ENCODE peak calls at places on chromosomes 16 and 17, in nine cellular contexts. Q is Daoy; C is dermis microvascular lymphatic vessel endothelial cell; R is stimulated activated CD8-positive, alpha-beta memory T cell treated with anti-CD3 and anti-CD28 coated beads, Interleukin-4, amount 100 ng/mL, for 1 hour; K is activated CD4-positive, alpha-beta T cell treated with anti-CD3 and anti-CD28 coated beads, Interleukin-2, amount 10 ng/mL, durations not matched to agents 7 days and 5 days; F is OCI-LY7; Z is T-cell; V is effector memory CD4-positive, alpha-beta T cell; T is mesothelial cell of epicardium. X is an unnamed sample.

GRCh38 chr17:44547625-44548297 is 9.5 kb upstream of the FZD2 start:
- DNase-seq in C (no peak), R (no peak), K (no peak), V (no peak), F (no peak), Z (no peak), T (no peak), Q (no peak), X (no peak)

GRCh38 chr16:90044111-90044551 is 24.9 kb upstream of the DBNDD1 start:
- DNase-seq in R (no peak), Z (no peak), K (no peak), Q (peak), F (no peak), C (no peak), V (no peak), T (no peak), X (no peak)

GRCh38 chr16:5412721-5413120 is 315.1 kb upstream of the EEF2KMT start:
- DNase-seq in Q (no peak), C (no peak), V (no peak), F (no peak), T (no peak), Z (no peak), K (no peak), R (no peak), X (no peak)

GRCh38 chr16:9258423-9259051 is 167.1 kb downstream of the HAPSTR1 start:
- DNase-seq in C (peak), V (no peak), T (no peak), K (peak), F (peak), R (no peak), Q (peak), Z (no peak), X (peak)

GRCh38 chr16:88533381-88533831 is 36.8 kb upstream of the ZC3H18 start:
- DNase-seq in R (no peak), K (no peak), Z (no peak), T (no peak), Q (peak), C (peak), F (no peak), V (no peak), X (peak)

GRCh38 chr16:3562914-3563480 is 14.2 kb downstream of the NLRC3 start:
- DNase-seq in F (no peak), K (no peak), Q (no peak), T (no peak), Z (no peak), R (no peak), C (no peak), V (no peak), X (no peak)

GRCh38 chr16:27720731-27721547 is 171.0 kb downstream of the KATNIP start:
- DNase-seq in K (no peak), F (no peak), Q (no peak), V (no peak), C (no peak), R (no peak), Z (no peak), T (no peak), X (peak)

GRCh38 chr17:83007504-83008475 is 71.6 kb upstream of the METRNL start:
- DNase-seq in Q (no peak), R (no peak), T (no peak), Z (no peak), V (no peak), F (no peak), C (no peak), K (no peak), X (no peak)

GRCh38 chr16:86201746-86202145 is 302.8 kb downstream of the IRF8 start:
- DNase-seq in K (no peak), C (no peak), R (no peak), Q (no peak), F (no peak), T (no peak), Z (no peak), V (no peak), X (no peak)

GRCh38 chr17:31571124-31571892 is 179.8 kb downstream of the RAB11FIP4 start:
- DNase-seq in Z (no peak), F (no peak), V (no peak), Q (peak), K (no peak), C (no peak), R (no peak), T (no peak), X (peak)

GRCh38 chr17:16486373-16487250 is 5.4 kb downstream of the LRRC75A start:
- DNase-seq in C (peak), Q (peak), K (no peak), T (no peak), R (no peak), V (no peak), F (no peak), Z (no peak), X (peak)

GRCh38 chr16:51267676-51268075 is 116.6 kb upstream of the SALL1 start:
- DNase-seq in T (no peak), F (no peak), K (no peak), Z (no peak), Q (no peak), R (no peak), C (no peak), V (no peak), X (no peak)

GRCh38 chr17:69331746-69332145 is 4.8 kb upstream of the ABCA5 start:
- DNase-seq in V (no peak), C (no peak), Z (no peak), F (no peak), R (no peak), Q (no peak), T (no peak), K (no peak), X (no peak)

GRCh38 chr17:29113334-29113733 is 66.9 kb downstream of the MYO18A start:
- DNase-seq in R (no peak), Z (no peak), C (no peak), Q (no peak), F (peak), T (no peak), K (no peak), V (no peak), X (no peak)

GRCh38 chr16:87212026-87212425 is 105.2 kb downstream of the C16orf95 start:
- DNase-seq in V (no peak), Z (no peak), R (no peak), T (no peak), C (no peak), F (no peak), Q (no peak), K (no peak), X (no peak)

GRCh38 chr17:35788504-35788998 is 6.9 kb downstream of the MMP28 start:
- DNase-seq in C (no peak), Q (peak), V (no peak), R (no peak), Z (no peak), F (no peak), T (no peak), K (no peak), X (no peak)

GRCh38 chr17:80688994-80689635 is 144.5 kb downstream of the RPTOR start:
- DNase-seq in F (no peak), T (no peak), Q (no peak), C (no peak), Z (no peak), V (no peak), R (no peak), K (no peak), X (no peak)

GRCh38 chr17:80747469-80747868 is 202.8 kb downstream of the RPTOR start:
- DNase-seq in Q (no peak), K (peak), F (no peak), R (no peak), V (no peak), C (no peak), T (no peak), Z (no peak), X (no peak)

GRCh38 chr16:75471723-75472634 is 7.5 kb upstream of the TMEM170A start:
- DNase-seq in C (peak), Q (peak), F (peak), Z (peak), T (no peak), K (peak), V (no peak), R (peak), X (no peak)

GRCh38 chr17:40363480-40363838 is 1.1 kb downstream of the GJD3 start:
- DNase-seq in C (peak), Q (no peak), F (no peak), Z (no peak), V (no peak), R (no peak), T (no peak), K (no peak), X (peak)

GRCh38 chr16:52896478-52897164 is 156.1 kb downstream of the CHD9NB start:
- DNase-seq in Q (no peak), Z (no peak), C (no peak), V (no peak), R (no peak), K (no peak), F (no peak), T (no peak), X (no peak)

GRCh38 chr16:30946671-30947532 is 2.0 kb upstream of the ORAI3 start:
- DNase-seq in K (no peak), R (no peak), T (no peak), V (no peak), Q (no peak), Z (no peak), C (no peak), F (no peak), X (no peak)

GRCh38 chr17:17603895-17604225 is 12.4 kb upstream of the PEMT start:
- DNase-seq in R (no peak), T (no peak), C (no peak), F (no peak), Q (no peak), V (no peak), Z (no peak), K (no peak), X (no peak)

GRCh38 chr17:50101346-50102163 is 6.4 kb downstream of the PDK2 start:
- DNase-seq in F (no peak), C (no peak), Z (no peak), V (no peak), R (no peak), T (no peak), K (no peak), Q (peak), X (peak)

GRCh38 chr17:56807723-56808122 is 26.0 kb downstream of the C17orf67 start:
- DNase-seq in R (no peak), T (no peak), Q (no peak), C (no peak), F (no peak), V (no peak), K (no peak), Z (no peak), X (no peak)

GRCh38 chr17:21397341-21398050 is 21.3 kb downstream of the KCNJ12 start:
- DNase-seq in R (no peak), K (no peak), T (no peak), C (no peak), V (no peak), F (no peak), Q (no peak), Z (no peak), X (no peak)

GRCh38 chr16:14627088-14627487 is 3.0 kb downstream of the PARN start:
- DNase-seq in Z (no peak), C (no peak), K (no peak), Q (no peak), V (no peak), R (no peak), T (no peak), F (no peak), X (no peak)

GRCh38 chr16:50838165-50838564 is 96.3 kb downstream of the CYLD start:
- DNase-seq in V (no peak), F (no peak), C (no peak), T (no peak), K (no peak), Q (no peak), Z (no peak), R (no peak), X (no peak)

GRCh38 chr17:13410874-13411273 is 190.9 kb downstream of the HS3ST3A1 start:
- DNase-seq in V (no peak), Z (no peak), R (no peak), C (no peak), K (no peak), T (no peak), F (no peak), Q (no peak), X (peak)

GRCh38 chr16:1651509-1652342 is 26.4 kb upstream of the JPT2 start:
- DNase-seq in V (no peak), T (no peak), F (no peak), C (no peak), R (no peak), Q (no peak), Z (no peak), K (no peak), X (no peak)

GRCh38 chr16:54327609-54328008 is 41.0 kb upstream of the IRX3 start:
- DNase-seq in C (no peak), F (no peak), T (no peak), K (no peak), Q (no peak), R (no peak), Z (no peak), V (no peak), X (no peak)

GRCh38 chr17:83079340-83079747 is at the start of gene METRNL:
- DNase-seq in T (peak), C (peak), Z (peak), R (peak), V (peak), Q (peak), K (peak), F (peak), X (peak)

GRCh38 chr17:6449307-6449706 is 5.1 kb downstream of the PIMREG start:
- DNase-seq in T (no peak), R (no peak), F (no peak), Q (no peak), Z (no peak), K (no peak), V (no peak), C (no peak), X (no peak)

X was measured in left ventricle myocardium superior.